ENCODE peak calls at places on chromosome 11, in four cellular contexts. One of them, this sample, is unnamed.

GRCh38 chr11:127345819-127346459 is 345.4 kb upstream of the KIRREL3 start:
- DNase-seq in IMR-90: peak
- DNase-seq in K562: peak
- DNase-seq in H1: peak
- DNase-seq in this sample: no peak

GRCh38 chr11:35077709-35078695 is 61.0 kb upstream of the CD44 start:
- DNase-seq in K562: no peak
- DNase-seq in IMR-90: peak
- DNase-seq in H1: no peak
- DNase-seq in this sample: peak

GRCh38 chr11:115769891-115770290 is 265.7 kb upstream of the CADM1 start:
- DNase-seq in K562: no peak
- DNase-seq in H1: no peak
- DNase-seq in IMR-90: no peak
- DNase-seq in this sample: no peak

GRCh38 chr11:14336507-14337503 is 22.2 kb downstream of the RRAS2 start:
- DNase-seq in IMR-90: peak
- DNase-seq in K562: peak
- DNase-seq in H1: no peak
- DNase-seq in this sample: no peak

GRCh38 chr11:110764485-110764884 is 52.2 kb upstream of the ARHGAP20 start:
- DNase-seq in IMR-90: no peak
- DNase-seq in H1: no peak
- DNase-seq in K562: no peak
- DNase-seq in this sample: no peak

GRCh38 chr11:34706709-34707461 is 86.0 kb downstream of the EHF start:
- DNase-seq in IMR-90: no peak
- DNase-seq in H1: no peak
- DNase-seq in K562: no peak
- DNase-seq in this sample: no peak

GRCh38 chr11:111177037-111177988 is 68.2 kb upstream of the POU2AF2 start:
- DNase-seq in IMR-90: no peak
- DNase-seq in K562: no peak
- DNase-seq in H1: no peak
- DNase-seq in this sample: peak

GRCh38 chr11:126840201-126840886 is 160.2 kb downstream of the KIRREL3 start:
- DNase-seq in H1: no peak
- DNase-seq in IMR-90: peak
- DNase-seq in K562: no peak
- DNase-seq in this sample: no peak

GRCh38 chr11:94740083-94740974 is 27.8 kb upstream of the AMOTL1 start:
- DNase-seq in H1: peak
- DNase-seq in IMR-90: no peak
- DNase-seq in K562: no peak
- DNase-seq in this sample: no peak

GRCh38 chr11:110455718-110456117 is 26.0 kb downstream of the FDX1 start:
- DNase-seq in K562: no peak
- DNase-seq in IMR-90: no peak
- DNase-seq in H1: no peak
- DNase-seq in this sample: peak

GRCh38 chr11:61914471-61915171 is 2.7 kb downstream of the RAB3IL1 start:
- DNase-seq in H1: no peak
- DNase-seq in K562: no peak
- DNase-seq in IMR-90: no peak
- DNase-seq in this sample: no peak

DNA sequence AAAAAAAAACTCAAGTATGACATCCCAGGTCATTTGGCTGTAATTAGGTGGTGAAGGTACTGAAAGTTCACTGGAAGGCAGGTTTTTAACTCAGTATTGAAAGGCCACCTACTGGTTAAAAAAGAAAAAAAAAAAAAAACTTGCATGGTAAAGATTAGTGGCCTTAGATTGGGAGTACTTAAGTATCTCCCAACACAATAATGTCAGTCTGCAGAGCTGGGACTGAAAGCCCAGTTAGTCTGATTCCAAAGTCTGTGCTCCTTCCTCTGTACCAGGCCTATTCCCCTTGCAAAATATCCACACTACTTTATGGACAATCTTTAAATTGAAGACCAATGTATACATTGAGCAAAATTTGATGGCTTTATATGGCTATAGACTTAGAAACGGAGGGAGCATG is 85.5 kb downstream of the NOX4 start:
- DNase-seq in K562: no peak
- DNase-seq in H1: no peak
- DNase-seq in IMR-90: no peak
- DNase-seq in this sample: no peak
- TF ChIP-seq CHD1 in K562: no peak
- TF ChIP-seq CHD1 in H1: no peak
- TF ChIP-seq CHD1 in IMR-90: no peak
- TF ChIP-seq CHD1 in this sample: no peak

DNA sequence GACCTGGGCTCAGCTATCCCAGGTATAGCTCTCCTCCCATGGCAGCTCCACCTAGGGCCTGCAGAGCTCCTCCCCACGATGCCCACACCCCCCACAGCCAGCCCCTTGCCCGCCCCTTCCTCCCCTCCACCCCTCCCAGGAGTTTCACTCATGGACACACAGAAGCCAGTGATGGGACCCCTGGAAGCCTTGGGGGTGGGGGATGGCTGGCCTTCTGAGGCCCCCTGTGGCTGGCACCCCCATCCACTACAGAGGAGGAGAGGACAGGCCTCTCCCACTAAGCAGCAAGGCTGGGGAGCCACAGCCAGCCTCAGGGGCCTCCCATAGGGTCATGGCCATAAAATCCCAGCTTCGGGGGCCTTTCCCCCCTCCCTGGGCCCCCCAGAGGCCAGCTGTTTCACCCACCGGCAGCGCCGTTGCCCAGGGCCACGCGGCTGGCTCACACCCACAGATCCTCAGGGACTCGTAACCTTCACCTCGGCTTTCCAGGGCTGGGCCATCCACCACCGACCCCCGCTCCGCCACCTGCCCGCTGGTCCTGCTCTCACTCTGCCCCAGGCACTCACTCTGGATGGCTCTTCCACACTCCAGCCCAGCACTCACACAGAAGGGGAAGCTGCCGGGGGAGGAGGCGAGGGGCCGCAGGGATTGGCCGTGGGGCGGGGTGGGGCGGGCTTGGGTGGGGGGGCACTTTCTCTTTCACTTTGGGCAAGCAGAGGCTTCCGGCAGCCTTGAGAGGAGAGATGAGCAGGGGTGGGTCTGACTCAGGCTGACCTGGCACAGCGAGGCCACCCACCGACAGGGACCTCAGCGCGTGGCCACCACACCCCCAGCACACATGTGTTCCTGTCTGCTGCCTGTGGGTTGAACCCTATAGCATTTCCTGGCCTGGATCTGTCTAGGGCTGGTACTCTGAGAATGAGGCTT is 2.2 kb downstream of the SLC25A22 start:
- DNase-seq in IMR-90: peak
- DNase-seq in K562: peak
- DNase-seq in H1: no peak
- DNase-seq in this sample: no peak
- TF ChIP-seq CHD1 in IMR-90: peak
- TF ChIP-seq CHD1 in K562: no peak
- TF ChIP-seq CHD1 in H1: no peak
- TF ChIP-seq CHD1 in this sample: no peak

GRCh38 chr11:74966651-74967050 is 17.6 kb downstream of the SPCS2 start:
- DNase-seq in IMR-90: no peak
- DNase-seq in H1: no peak
- DNase-seq in K562: no peak
- DNase-seq in this sample: no peak
- TF ChIP-seq CHD1 in IMR-90: no peak
- TF ChIP-seq CHD1 in H1: no peak
- TF ChIP-seq CHD1 in K562: no peak
- TF ChIP-seq CHD1 in this sample: no peak

GRCh38 chr11:96055706-96056387 is 131.9 kb upstream of the MTMR2 start:
- DNase-seq in H1: no peak
- DNase-seq in K562: no peak
- DNase-seq in IMR-90: peak
- DNase-seq in this sample: no peak
- TF ChIP-seq CHD1 in H1: no peak
- TF ChIP-seq CHD1 in K562: no peak
- TF ChIP-seq CHD1 in IMR-90: no peak
- TF ChIP-seq CHD1 in this sample: no peak